ENCODE peak calls at places on chromosomes 12 and 14, in eight cellular contexts. Z is IMR-90, B is heart left ventricle, D is A549, W is sigmoid colon, H is prostate gland, T is gastrocnemius medialis, I is testis. L is an unnamed sample.

GRCh38 chr12:11861155-11861863 is 209.4 kb upstream of the BCL2L14 start:
- DNase-seq in B (no peak), W (no peak), Z (no peak), I (no peak), T (no peak), D (no peak), H (no peak), L (no peak)

GRCh38 chr14:78967111-78967809 is 797.1 kb downstream of the NRXN3 start:
- DNase-seq in Z (peak; percentile 85), H (no peak), I (no peak), W (no peak), D (no peak), T (no peak), B (no peak), L (no peak)

GRCh38 chr12:115233891-115234543 is 550.0 kb upstream of the TBX3 start:
- DNase-seq in W (no peak), Z (no peak), H (no peak), D (no peak), B (no peak), T (no peak), I (no peak), L (no peak)

GRCh38 chr12:71014180-71014785 is 93.7 kb upstream of the PTPRR start:
- DNase-seq in H (no peak), B (no peak), W (no peak), Z (peak; percentile 21), T (no peak), I (no peak), D (peak; percentile 46), L (no peak)

GRCh38 chr12:104519190-104519857 is 62.6 kb downstream of the CHST11 start:
- DNase-seq in W (no peak), Z (no peak), T (no peak), I (no peak), B (no peak), D (no peak), H (no peak), L (no peak)

GRCh38 chr12:54292083-54292930 is 8.5 kb downstream of the NFE2 start:
- DNase-seq in B (no peak), I (no peak), W (no peak), H (no peak), Z (no peak), T (no peak), D (no peak), L (no peak)

GRCh38 chr14:52987042-52987441 is 36.2 kb upstream of the FERMT2 start:
- DNase-seq in T (no peak), B (no peak), I (no peak), W (no peak), D (no peak), Z (no peak), H (no peak), L (no peak)

GRCh38 chr12:19726592-19726991 is 287.3 kb downstream of the AEBP2 start:
- DNase-seq in I (no peak), W (no peak), B (no peak), Z (no peak), D (no peak), H (no peak), T (no peak), L (no peak)

GRCh38 chr12:121009744-121010143 is 6.5 kb downstream of the C12orf43 start:
- DNase-seq in T (no peak), D (peak; percentile 81), W (no peak), I (peak; percentile 59), Z (peak; percentile 42), B (no peak), H (peak; percentile 27), L (peak; percentile 72)

GRCh38 chr12:101928556-101928955 is 51.2 kb downstream of the DRAM1 start:
- DNase-seq in H (no peak), T (no peak), I (no peak), W (no peak), B (no peak), Z (no peak), D (no peak), L (no peak)

GRCh38 chr14:35400707-35401421 is 3.7 kb downstream of the NFKBIA start:
- DNase-seq in T (peak; percentile 42), H (no peak), B (no peak), I (no peak), D (no peak), W (peak; percentile 63), Z (no peak), L (peak; percentile 33)

GRCh38 chr12:113772505-113773030 is 193.6 kb downstream of the RBM19 start:
- DNase-seq in Z (no peak), D (no peak), W (no peak), B (no peak), H (no peak), T (no peak), I (no peak), L (no peak)

GRCh38 chr12:53995311-53996187 is 4.4 kb upstream of the HOXC9 start:
- DNase-seq in B (no peak), H (no peak), I (no peak), Z (no peak), W (no peak), D (peak; percentile 58), T (peak; percentile 95), L (no peak)

GRCh38 chr14:89013698-89014569 is 189.5 kb downstream of the TTC8 start:
- DNase-seq in I (no peak), W (no peak), Z (no peak), D (no peak), B (no peak), T (no peak), H (no peak), L (no peak)

GRCh38 chr14:89011727-89012271 is 187.3 kb downstream of the TTC8 start:
- DNase-seq in H (no peak), T (no peak), D (peak; percentile 38), Z (no peak), B (no peak), I (no peak), W (no peak), L (no peak)

GRCh38 chr14:89014570-89014847 is 190.1 kb downstream of the TTC8 start:
- DNase-seq in W (no peak), Z (no peak), B (no peak), D (no peak), T (no peak), I (no peak), H (no peak), L (no peak)

GRCh38 chr14:89012272-89013097 is 188.0 kb downstream of the TTC8 start:
- DNase-seq in B (no peak), H (no peak), Z (no peak), I (no peak), D (peak; percentile 23), W (no peak), T (no peak), L (peak; percentile 25)

DNA sequence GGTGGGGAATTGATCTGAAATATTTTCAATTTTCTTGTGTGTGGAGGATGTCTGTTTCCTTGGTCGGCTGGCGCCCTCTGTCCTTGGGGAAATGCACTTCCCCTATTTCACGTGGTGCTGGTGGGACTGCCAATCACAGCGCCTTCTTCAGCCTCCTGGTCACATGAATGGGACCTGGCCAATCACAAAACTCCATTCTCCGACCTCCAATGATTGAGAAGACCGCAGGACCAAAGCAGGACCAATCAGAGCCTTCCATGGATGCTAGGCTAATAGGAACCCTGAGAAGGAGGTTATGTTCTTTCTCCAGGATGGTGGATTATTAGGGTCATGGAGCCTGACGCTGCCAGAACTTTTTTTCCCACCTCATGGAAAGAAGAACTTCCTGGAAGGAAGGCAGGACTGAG is 188.7 kb downstream of the TTC8 start:
- DNase-seq in Z (peak; percentile 11), I (peak; percentile 86), W (no peak), T (no peak), D (peak; percentile 87), B (no peak), H (no peak), L (peak; percentile 79)
- TF ChIP-seq POLR2A in Z (no peak), I (no peak), W (no peak), T (no peak), D (no peak), B (no peak), H (no peak), L (no peak)

DNA sequence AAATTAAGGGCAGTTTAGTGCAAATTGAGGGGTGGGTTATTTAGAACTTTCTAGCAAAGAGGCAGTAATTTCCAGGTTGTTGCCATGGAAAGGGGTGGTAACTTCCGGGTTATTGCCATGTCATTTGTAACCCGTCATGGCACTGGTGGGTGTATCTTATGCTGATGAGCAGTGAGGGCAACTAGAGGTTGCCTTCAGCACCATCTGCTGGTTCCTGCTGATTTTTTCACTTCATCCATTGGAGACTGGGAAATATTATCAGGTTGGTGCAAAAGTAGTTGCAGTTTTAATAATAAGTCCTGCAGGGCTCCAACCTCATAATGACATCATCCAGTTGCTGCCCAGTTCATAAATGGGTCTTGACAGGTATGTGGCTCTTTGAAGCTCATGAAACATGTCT is 24.4 kb upstream of the SERPINA4 start:
- DNase-seq in W (no peak), Z (no peak), T (no peak), H (no peak), I (peak; percentile 49), B (no peak), D (peak; percentile 65), L (no peak)
- TF ChIP-seq CTCF in W (no peak), Z (no peak), T (no peak), H (no peak), I (no peak), B (no peak), D (no peak), L (no peak)

GRCh38 chr14:31207746-31208545 is at the start of gene HECTD1:
- DNase-seq in H (peak; percentile 89), W (peak; percentile 95), Z (peak; percentile 84), I (peak; percentile 92), T (peak; percentile 74), D (peak; percentile 92), B (peak; percentile 94), L (peak; percentile 93)

GRCh38 chr14:31205681-31206535 is 1.7 kb downstream of the HECTD1 start:
- DNase-seq in I (no peak), T (no peak), W (no peak), Z (peak; percentile 88), B (no peak), H (no peak), D (peak; percentile 40), L (no peak)

GRCh38 chr14:31206536-31207286 is 882 bp downstream of the HECTD1 start:
- DNase-seq in I (peak; percentile 46), H (peak; percentile 23), T (peak; percentile 41), B (peak; percentile 70), W (peak; percentile 71), Z (no peak), D (peak; percentile 27), L (peak; percentile 47)

GRCh38 chr14:31208546-31209424 is 1.2 kb upstream of the HECTD1 start:
- DNase-seq in I (peak; percentile 17), D (no peak), W (no peak), H (no peak), Z (no peak), T (no peak), B (no peak), L (peak; percentile 11)

DNA sequence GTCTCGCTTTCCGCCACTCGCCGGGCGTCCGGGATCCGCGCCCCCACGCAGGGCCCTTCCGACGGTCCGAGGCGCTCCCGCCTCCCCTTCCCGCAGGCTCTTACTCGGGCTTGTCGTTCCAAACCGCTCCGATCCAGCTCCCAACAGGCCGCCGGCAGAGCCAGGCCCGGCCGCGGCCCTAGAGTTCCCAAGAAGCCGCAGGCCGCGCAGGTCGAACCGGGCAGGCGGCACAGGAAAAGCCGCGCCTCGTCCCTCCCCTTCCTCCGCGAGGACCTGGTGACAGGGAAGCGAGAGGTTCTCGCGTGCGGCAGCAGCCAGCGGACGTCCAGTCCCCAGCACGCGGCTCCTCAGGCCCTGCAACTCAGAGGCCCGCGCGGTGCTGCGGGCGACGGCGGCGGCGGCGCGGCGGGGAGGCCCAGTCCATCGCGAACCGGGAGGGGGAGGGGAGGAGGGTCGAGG is 277 bp downstream of the HECTD1 start:
- DNase-seq in H (no peak), W (no peak), D (no peak), Z (no peak), I (no peak), B (no peak), T (peak; percentile 92), L (no peak)
- TF ChIP-seq POLR2A in H (peak; percentile 52), W (peak; percentile 8), D (no peak), Z (peak; percentile 56), I (no peak), B (no peak), T (peak; percentile 74), L (no peak)

GRCh38 chr12:131348226-131349010 is 362.5 kb upstream of the SFSWAP start:
- DNase-seq in I (peak; percentile 70), D (no peak), Z (no peak), B (no peak), H (no peak), W (no peak), T (no peak), L (no peak)
- TF ChIP-seq CTCF in I (peak; percentile 3), D (no peak), Z (no peak), B (no peak), H (no peak), W (no peak), T (no peak), L (no peak)

L was measured in transverse colon.